ENCODE peak calls at places on chromosomes 5 and 9, in seven cellular contexts. One of them, this sample, is unnamed.

GRCh38 chr9:88533951-88534455 is 975 bp upstream of the NXNL2 start:
- DNase-seq in GM13977: no peak
- DNase-seq in iPS-NIHi11: peak; percentile 45
- DNase-seq in ELF-1: peak; percentile 67
- DNase-seq in WTC11: peak; percentile 62
- DNase-seq in H9: peak; percentile 68
- DNase-seq in neural crest cell: no peak
- DNase-seq in this sample: peak; percentile 38

GRCh38 chr5:57435701-57436134 is 46.9 kb downstream of the ACTBL2 start:
- DNase-seq in GM13977: no peak
- DNase-seq in iPS-NIHi11: no peak
- DNase-seq in ELF-1: no peak
- DNase-seq in WTC11: no peak
- DNase-seq in H9: no peak
- DNase-seq in neural crest cell: no peak
- DNase-seq in this sample: no peak

GRCh38 chr9:82488702-82489578 is 500.4 kb downstream of the SPATA31D1 start:
- DNase-seq in GM13977: no peak
- DNase-seq in iPS-NIHi11: no peak
- DNase-seq in ELF-1: no peak
- DNase-seq in WTC11: no peak
- DNase-seq in H9: no peak
- DNase-seq in neural crest cell: no peak
- DNase-seq in this sample: no peak

GRCh38 chr5:38878391-38879090 is 32.7 kb downstream of the OSMR start:
- DNase-seq in GM13977: no peak
- DNase-seq in iPS-NIHi11: no peak
- DNase-seq in ELF-1: no peak
- DNase-seq in WTC11: no peak
- DNase-seq in H9: no peak
- DNase-seq in neural crest cell: no peak
- DNase-seq in this sample: no peak

GRCh38 chr5:172188893-172189692 is 1.1 kb upstream of the STK10 start:
- DNase-seq in GM13977: no peak
- DNase-seq in iPS-NIHi11: peak; percentile 40
- DNase-seq in ELF-1: peak; percentile 87
- DNase-seq in WTC11: peak; percentile 55
- DNase-seq in H9: peak; percentile 75
- DNase-seq in neural crest cell: peak; percentile 29
- DNase-seq in this sample: peak; percentile 92

GRCh38 chr5:81517462-81517861 is 123.5 kb upstream of the ACOT12 start:
- DNase-seq in GM13977: no peak
- DNase-seq in iPS-NIHi11: no peak
- DNase-seq in ELF-1: no peak
- DNase-seq in WTC11: no peak
- DNase-seq in H9: no peak
- DNase-seq in neural crest cell: no peak
- DNase-seq in this sample: no peak

GRCh38 chr5:72110401-72111013 is 3.2 kb downstream of the MAP1B start:
- DNase-seq in GM13977: no peak
- DNase-seq in iPS-NIHi11: no peak
- DNase-seq in ELF-1: peak; percentile 75
- DNase-seq in WTC11: no peak
- DNase-seq in H9: no peak
- DNase-seq in neural crest cell: no peak
- DNase-seq in this sample: peak; percentile 41

GRCh38 chr5:2659071-2659470 is 92.4 kb downstream of the IRX2 start:
- DNase-seq in GM13977: no peak
- DNase-seq in iPS-NIHi11: no peak
- DNase-seq in ELF-1: peak; percentile 60
- DNase-seq in WTC11: no peak
- DNase-seq in H9: no peak
- DNase-seq in neural crest cell: no peak
- DNase-seq in this sample: no peak

GRCh38 chr5:6480133-6481051 is 31.7 kb downstream of the UBE2QL1 start:
- DNase-seq in GM13977: peak; percentile 73
- DNase-seq in iPS-NIHi11: peak; percentile 37
- DNase-seq in ELF-1: no peak
- DNase-seq in WTC11: peak; percentile 24
- DNase-seq in H9: no peak
- DNase-seq in neural crest cell: no peak
- DNase-seq in this sample: peak; percentile 15

GRCh38 chr5:32601623-32602295 is 16.4 kb downstream of the SUB1 start:
- DNase-seq in GM13977: no peak
- DNase-seq in iPS-NIHi11: no peak
- DNase-seq in ELF-1: no peak
- DNase-seq in WTC11: no peak
- DNase-seq in H9: no peak
- DNase-seq in neural crest cell: no peak
- DNase-seq in this sample: no peak

GRCh38 chr9:27749838-27750237 is 176.6 kb upstream of the C9orf72 start:
- DNase-seq in GM13977: no peak
- DNase-seq in iPS-NIHi11: peak; percentile 41
- DNase-seq in ELF-1: peak; percentile 14
- DNase-seq in WTC11: peak; percentile 30
- DNase-seq in H9: peak; percentile 87
- DNase-seq in neural crest cell: no peak
- DNase-seq in this sample: no peak

GRCh38 chr5:177041936-177042335 is 19.4 kb downstream of the ZNF346 start:
- DNase-seq in GM13977: no peak
- DNase-seq in iPS-NIHi11: no peak
- DNase-seq in ELF-1: no peak
- DNase-seq in WTC11: no peak
- DNase-seq in H9: no peak
- DNase-seq in neural crest cell: no peak
- DNase-seq in this sample: no peak

GRCh38 chr9:17280350-17281012 is 145.6 kb downstream of the CNTLN start:
- DNase-seq in GM13977: no peak
- DNase-seq in iPS-NIHi11: no peak
- DNase-seq in ELF-1: no peak
- DNase-seq in WTC11: no peak
- DNase-seq in H9: no peak
- DNase-seq in neural crest cell: no peak
- DNase-seq in this sample: no peak

GRCh38 chr9:20314981-20315380 is 307.3 kb downstream of the MLLT3 start:
- DNase-seq in GM13977: no peak
- DNase-seq in iPS-NIHi11: no peak
- DNase-seq in ELF-1: no peak
- DNase-seq in WTC11: no peak
- DNase-seq in H9: no peak
- DNase-seq in neural crest cell: no peak
- DNase-seq in this sample: no peak

GRCh38 chr9:94904806-94905205 is 178.3 kb downstream of the AOPEP start:
- DNase-seq in GM13977: no peak
- DNase-seq in iPS-NIHi11: no peak
- DNase-seq in ELF-1: no peak
- DNase-seq in WTC11: no peak
- DNase-seq in H9: no peak
- DNase-seq in neural crest cell: no peak
- DNase-seq in this sample: no peak

GRCh38 chr5:134124289-134125194 is 10.1 kb downstream of the TCF7 start:
- DNase-seq in GM13977: no peak
- DNase-seq in iPS-NIHi11: no peak
- DNase-seq in ELF-1: no peak
- DNase-seq in WTC11: no peak
- DNase-seq in H9: no peak
- DNase-seq in neural crest cell: no peak
- DNase-seq in this sample: no peak

GRCh38 chr5:53478411-53479044 is 1.9 kb upstream of the FST start:
- DNase-seq in GM13977: peak; percentile 60
- DNase-seq in iPS-NIHi11: peak; percentile 60
- DNase-seq in ELF-1: peak; percentile 85
- DNase-seq in WTC11: peak; percentile 77
- DNase-seq in H9: peak; percentile 76
- DNase-seq in neural crest cell: peak; percentile 38
- DNase-seq in this sample: peak; percentile 92

This sample was measured in neural progenitor cell.